ENCODE peak calls at places on chromosome 4, in six cellular contexts. One of them, this sample, is unnamed.

GRCh38 chr4:99403380-99404194 is 31.6 kb downstream of the ADH7 start:
- DNase-seq in AG04450: no peak
- DNase-seq in Panc1: no peak
- DNase-seq in psoas muscle: no peak
- DNase-seq in lower lobe of right lung: no peak
- DNase-seq in brain microvascular endothelial cell: no peak
- DNase-seq in this sample: no peak

GRCh38 chr4:19164334-19164733 is 1087.4 kb upstream of the SLIT2 start:
- DNase-seq in AG04450: no peak
- DNase-seq in Panc1: no peak
- DNase-seq in psoas muscle: no peak
- DNase-seq in lower lobe of right lung: no peak
- DNase-seq in brain microvascular endothelial cell: no peak
- DNase-seq in this sample: no peak

GRCh38 chr4:13706130-13706529 is 78.6 kb upstream of the BOD1L1 start:
- DNase-seq in AG04450: no peak
- DNase-seq in Panc1: no peak
- DNase-seq in psoas muscle: no peak
- DNase-seq in lower lobe of right lung: no peak
- DNase-seq in brain microvascular endothelial cell: no peak
- DNase-seq in this sample: no peak

GRCh38 chr4:161919442-161920220 is 244.2 kb downstream of the FSTL5 start:
- DNase-seq in AG04450: no peak
- DNase-seq in Panc1: no peak
- DNase-seq in psoas muscle: no peak
- DNase-seq in lower lobe of right lung: no peak
- DNase-seq in brain microvascular endothelial cell: no peak
- DNase-seq in this sample: no peak

GRCh38 chr4:4594531-4594930 is 52.7 kb upstream of the STX18 start:
- DNase-seq in AG04450: no peak
- DNase-seq in Panc1: no peak
- DNase-seq in psoas muscle: no peak
- DNase-seq in lower lobe of right lung: no peak
- DNase-seq in brain microvascular endothelial cell: no peak
- DNase-seq in this sample: no peak

GRCh38 chr4:181517521-181517920 is 725.7 kb upstream of the TENM3 start:
- DNase-seq in AG04450: no peak
- DNase-seq in Panc1: no peak
- DNase-seq in psoas muscle: no peak
- DNase-seq in lower lobe of right lung: no peak
- DNase-seq in brain microvascular endothelial cell: peak; percentile 31
- DNase-seq in this sample: no peak

GRCh38 chr4:123821861-123822260 is 425.3 kb downstream of the SPRY1 start:
- DNase-seq in AG04450: no peak
- DNase-seq in Panc1: no peak
- DNase-seq in psoas muscle: no peak
- DNase-seq in lower lobe of right lung: no peak
- DNase-seq in brain microvascular endothelial cell: no peak
- DNase-seq in this sample: no peak

GRCh38 chr4:18106620-18107019 is 85.1 kb upstream of the LCORL start:
- DNase-seq in AG04450: no peak
- DNase-seq in Panc1: no peak
- DNase-seq in psoas muscle: no peak
- DNase-seq in lower lobe of right lung: no peak
- DNase-seq in brain microvascular endothelial cell: no peak
- DNase-seq in this sample: no peak

GRCh38 chr4:19063662-19064061 is 1042.1 kb upstream of the LCORL start:
- DNase-seq in AG04450: no peak
- DNase-seq in Panc1: no peak
- DNase-seq in psoas muscle: no peak
- DNase-seq in lower lobe of right lung: no peak
- DNase-seq in brain microvascular endothelial cell: no peak
- DNase-seq in this sample: no peak

GRCh38 chr4:124423160-124423559 is 289.4 kb downstream of the ANKRD50 start:
- DNase-seq in AG04450: no peak
- DNase-seq in Panc1: no peak
- DNase-seq in psoas muscle: no peak
- DNase-seq in lower lobe of right lung: no peak
- DNase-seq in brain microvascular endothelial cell: peak; percentile 75
- DNase-seq in this sample: no peak

GRCh38 chr4:82618321-82618720 is 56.5 kb upstream of the TMEM150C start:
- DNase-seq in AG04450: no peak
- DNase-seq in Panc1: no peak
- DNase-seq in psoas muscle: no peak
- DNase-seq in lower lobe of right lung: no peak
- DNase-seq in brain microvascular endothelial cell: no peak
- DNase-seq in this sample: no peak

GRCh38 chr4:33696066-33696465 is 2548.2 kb downstream of the ARAP2 start:
- DNase-seq in AG04450: no peak
- DNase-seq in Panc1: no peak
- DNase-seq in psoas muscle: no peak
- DNase-seq in lower lobe of right lung: no peak
- DNase-seq in brain microvascular endothelial cell: no peak
- DNase-seq in this sample: no peak

GRCh38 chr4:8523175-8523574 is 57.0 kb upstream of the GPR78 start:
- DNase-seq in AG04450: no peak
- DNase-seq in Panc1: no peak
- DNase-seq in psoas muscle: no peak
- DNase-seq in lower lobe of right lung: no peak
- DNase-seq in brain microvascular endothelial cell: no peak
- DNase-seq in this sample: no peak

GRCh38 chr4:16045687-16046086 is 38.1 kb downstream of the PROM1 start:
- DNase-seq in AG04450: no peak
- DNase-seq in Panc1: no peak
- DNase-seq in psoas muscle: no peak
- DNase-seq in lower lobe of right lung: no peak
- DNase-seq in brain microvascular endothelial cell: no peak
- DNase-seq in this sample: no peak

GRCh38 chr4:168475745-168476144 is 4.5 kb downstream of the DDX60L start:
- DNase-seq in AG04450: no peak
- DNase-seq in Panc1: no peak
- DNase-seq in psoas muscle: no peak
- DNase-seq in lower lobe of right lung: no peak
- DNase-seq in brain microvascular endothelial cell: no peak
- DNase-seq in this sample: no peak

GRCh38 chr4:149987330-149987751 is 90.9 kb upstream of the DCLK2 start:
- DNase-seq in AG04450: no peak
- DNase-seq in Panc1: no peak
- DNase-seq in psoas muscle: no peak
- DNase-seq in lower lobe of right lung: no peak
- DNase-seq in brain microvascular endothelial cell: no peak
- DNase-seq in this sample: no peak

GRCh38 chr4:24473309-24473721 is 111.0 kb downstream of the DHX15 start:
- DNase-seq in AG04450: no peak
- DNase-seq in Panc1: no peak
- DNase-seq in psoas muscle: peak; percentile 23
- DNase-seq in lower lobe of right lung: no peak
- DNase-seq in brain microvascular endothelial cell: no peak
- DNase-seq in this sample: no peak

GRCh38 chr4:147201016-147201415 is 255.4 kb upstream of the TTC29 start:
- DNase-seq in AG04450: peak; percentile 65
- DNase-seq in Panc1: no peak
- DNase-seq in psoas muscle: no peak
- DNase-seq in lower lobe of right lung: no peak
- DNase-seq in brain microvascular endothelial cell: no peak
- DNase-seq in this sample: no peak

GRCh38 chr4:101232074-101232776 is 115.1 kb downstream of the PPP3CA start:
- DNase-seq in AG04450: no peak
- DNase-seq in Panc1: no peak
- DNase-seq in psoas muscle: peak; percentile 33
- DNase-seq in lower lobe of right lung: no peak
- DNase-seq in brain microvascular endothelial cell: peak; percentile 90
- DNase-seq in this sample: no peak

GRCh38 chr4:143768007-143768591 is 67.6 kb upstream of the FREM3 start:
- DNase-seq in AG04450: no peak
- DNase-seq in Panc1: no peak
- DNase-seq in psoas muscle: no peak
- DNase-seq in lower lobe of right lung: no peak
- DNase-seq in brain microvascular endothelial cell: no peak
- DNase-seq in this sample: no peak

GRCh38 chr4:183057255-183057654 is 41.8 kb upstream of the WWC2 start:
- DNase-seq in AG04450: no peak
- DNase-seq in Panc1: no peak
- DNase-seq in psoas muscle: no peak
- DNase-seq in lower lobe of right lung: no peak
- DNase-seq in brain microvascular endothelial cell: no peak
- DNase-seq in this sample: no peak

GRCh38 chr4:1337376-1337831 is 9.6 kb upstream of the UVSSA start:
- DNase-seq in AG04450: no peak
- DNase-seq in Panc1: peak; percentile 38
- DNase-seq in psoas muscle: no peak
- DNase-seq in lower lobe of right lung: no peak
- DNase-seq in brain microvascular endothelial cell: no peak
- DNase-seq in this sample: no peak

GRCh38 chr4:185276036-185276435 is 66.6 kb downstream of the SNX25 start:
- DNase-seq in AG04450: no peak
- DNase-seq in Panc1: no peak
- DNase-seq in psoas muscle: no peak
- DNase-seq in lower lobe of right lung: no peak
- DNase-seq in brain microvascular endothelial cell: peak; percentile 27
- DNase-seq in this sample: no peak

GRCh38 chr4:147714575-147715401 is 17.1 kb upstream of the ARHGAP10 start:
- DNase-seq in AG04450: peak; percentile 60
- DNase-seq in Panc1: peak; percentile 65
- DNase-seq in psoas muscle: peak; percentile 59
- DNase-seq in lower lobe of right lung: no peak
- DNase-seq in brain microvascular endothelial cell: peak; percentile 85
- DNase-seq in this sample: peak; percentile 81

GRCh38 chr4:110678517-110678916 is 55.6 kb upstream of the PITX2 start:
- DNase-seq in AG04450: no peak
- DNase-seq in Panc1: no peak
- DNase-seq in psoas muscle: no peak
- DNase-seq in lower lobe of right lung: no peak
- DNase-seq in brain microvascular endothelial cell: no peak
- DNase-seq in this sample: no peak

GRCh38 chr4:110682311-110682710 is 59.4 kb upstream of the PITX2 start:
- DNase-seq in AG04450: no peak
- DNase-seq in Panc1: no peak
- DNase-seq in psoas muscle: no peak
- DNase-seq in lower lobe of right lung: no peak
- DNase-seq in brain microvascular endothelial cell: no peak
- DNase-seq in this sample: no peak

GRCh38 chr4:110681381-110681780 is 58.5 kb upstream of the PITX2 start:
- DNase-seq in AG04450: no peak
- DNase-seq in Panc1: no peak
- DNase-seq in psoas muscle: no peak
- DNase-seq in lower lobe of right lung: no peak
- DNase-seq in brain microvascular endothelial cell: no peak
- DNase-seq in this sample: no peak

GRCh38 chr4:110683600-110683999 is 60.7 kb upstream of the PITX2 start:
- DNase-seq in AG04450: no peak
- DNase-seq in Panc1: no peak
- DNase-seq in psoas muscle: no peak
- DNase-seq in lower lobe of right lung: no peak
- DNase-seq in brain microvascular endothelial cell: no peak
- DNase-seq in this sample: no peak

GRCh38 chr4:110680217-110680616 is 57.3 kb upstream of the PITX2 start:
- DNase-seq in AG04450: no peak
- DNase-seq in Panc1: no peak
- DNase-seq in psoas muscle: no peak
- DNase-seq in lower lobe of right lung: no peak
- DNase-seq in brain microvascular endothelial cell: no peak
- DNase-seq in this sample: no peak
- H3K27me3 ChIP-seq in AG04450: no peaks in the 10 kb centered on the region
- H3K27me3 ChIP-seq in Panc1: no peaks in the 10 kb centered on the region
- H3K27me3 ChIP-seq in psoas muscle: no peaks in the 10 kb centered on the region
- H3K27me3 ChIP-seq in lower lobe of right lung: no peaks in the 10 kb centered on the region
- H3K27me3 ChIP-seq in brain microvascular endothelial cell: no peaks in the 10 kb centered on the region
- H3K27me3 ChIP-seq in this sample: no peaks in the 10 kb centered on the region

DNA sequence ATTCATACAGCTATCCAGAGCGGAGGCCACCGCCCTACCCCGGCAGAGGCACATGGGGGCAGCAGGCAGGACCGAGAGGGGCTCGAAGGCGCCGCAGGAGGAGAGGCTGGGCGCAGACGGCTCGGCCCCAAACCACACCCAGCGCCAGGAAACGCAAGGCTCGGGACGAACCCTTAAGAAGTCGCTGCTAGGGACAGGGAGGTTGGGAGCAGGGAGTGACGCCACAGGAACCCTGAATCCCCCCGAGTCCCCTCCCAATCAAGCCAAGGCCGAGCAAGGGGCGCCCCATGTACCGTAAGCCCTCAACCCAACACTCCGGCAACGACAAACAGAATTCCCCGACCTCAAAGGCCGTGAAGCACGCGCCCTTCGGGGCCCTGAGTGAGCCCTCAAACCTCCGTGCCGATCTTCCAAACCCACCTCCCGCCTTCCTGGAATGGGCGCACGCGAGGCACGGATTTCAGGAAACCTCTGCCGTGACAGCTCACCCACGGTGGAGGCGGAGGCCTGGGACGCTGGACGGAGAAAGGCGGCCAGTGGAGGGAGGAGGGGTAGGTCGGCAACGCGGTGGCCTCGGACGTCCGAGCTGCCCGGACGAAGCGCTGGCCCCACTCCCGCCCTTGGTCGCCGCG is 1.8 kb downstream of the ZFYVE28 start:
- DNase-seq in AG04450: no peak
- DNase-seq in Panc1: no peak
- DNase-seq in psoas muscle: peak; percentile 35
- DNase-seq in lower lobe of right lung: peak; percentile 53
- DNase-seq in brain microvascular endothelial cell: no peak
- DNase-seq in this sample: no peak
- H3K27me3 ChIP-seq in AG04450: peaks cover 59% of the 10 kb centered on the region
- H3K27me3 ChIP-seq in Panc1: no peaks in the 10 kb centered on the region
- H3K27me3 ChIP-seq in psoas muscle: no peaks in the 10 kb centered on the region
- H3K27me3 ChIP-seq in lower lobe of right lung: peaks cover 14% of the 10 kb centered on the region
- H3K27me3 ChIP-seq in brain microvascular endothelial cell: peaks cover 37% of the 10 kb centered on the region
- H3K27me3 ChIP-seq in this sample: peaks cover 23% of the 10 kb centered on the region

DNA sequence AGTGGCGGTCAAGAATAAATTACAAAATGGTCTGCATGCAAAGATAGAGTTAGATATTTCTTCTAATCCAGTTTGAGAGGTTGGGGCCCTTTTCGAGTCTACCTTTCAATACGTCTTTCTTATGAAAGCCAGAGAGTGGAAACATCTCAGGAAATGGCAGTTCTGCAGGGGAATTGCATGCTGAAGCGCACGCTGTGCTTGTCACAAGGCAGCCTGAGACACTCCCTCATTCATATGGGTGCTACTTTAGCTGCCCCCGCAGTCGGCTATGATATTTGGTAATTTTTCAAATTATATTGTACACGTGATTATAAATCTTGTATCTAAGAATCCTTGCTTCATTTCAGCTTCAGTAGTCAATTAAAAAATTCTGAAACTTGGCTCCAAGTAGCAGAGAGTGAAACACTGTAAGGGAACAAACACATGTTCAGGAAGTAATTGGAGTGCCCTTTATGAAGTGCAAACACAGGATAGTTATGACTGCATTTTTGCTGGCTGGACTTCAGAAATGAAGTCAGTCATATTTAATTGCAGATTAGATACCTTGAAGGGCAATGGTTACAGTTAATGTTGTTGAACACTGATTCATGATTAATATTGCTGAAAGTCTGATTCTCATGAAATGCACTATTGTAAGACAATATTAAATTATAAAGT is 145.6 kb upstream of the NAP1L5 start:
- DNase-seq in AG04450: no peak
- DNase-seq in Panc1: no peak
- DNase-seq in psoas muscle: no peak
- DNase-seq in lower lobe of right lung: no peak
- DNase-seq in brain microvascular endothelial cell: no peak
- DNase-seq in this sample: no peak
- H3K27me3 ChIP-seq in AG04450: no peaks in the 10 kb centered on the region
- H3K27me3 ChIP-seq in Panc1: no peaks in the 10 kb centered on the region
- H3K27me3 ChIP-seq in psoas muscle: no peaks in the 10 kb centered on the region
- H3K27me3 ChIP-seq in lower lobe of right lung: no peaks in the 10 kb centered on the region
- H3K27me3 ChIP-seq in brain microvascular endothelial cell: no peaks in the 10 kb centered on the region
- H3K27me3 ChIP-seq in this sample: no peaks in the 10 kb centered on the region

GRCh38 chr4:41359836-41360213 is 103.1 kb downstream of the UCHL1 start:
- DNase-seq in AG04450: no peak
- DNase-seq in Panc1: no peak
- DNase-seq in psoas muscle: no peak
- DNase-seq in lower lobe of right lung: no peak
- DNase-seq in brain microvascular endothelial cell: no peak
- DNase-seq in this sample: no peak
- H3K27me3 ChIP-seq in AG04450: peaks cover 35% of the 10 kb centered on the region
- H3K27me3 ChIP-seq in Panc1: peaks cover 9% of the 10 kb centered on the region
- H3K27me3 ChIP-seq in psoas muscle: no peaks in the 10 kb centered on the region
- H3K27me3 ChIP-seq in lower lobe of right lung: no peaks in the 10 kb centered on the region
- H3K27me3 ChIP-seq in brain microvascular endothelial cell: peaks cover 32% of the 10 kb centered on the region
- H3K27me3 ChIP-seq in this sample: no peaks in the 10 kb centered on the region

This sample was measured in suprapubic skin.